ENCODE peak calls at places on chromosomes 5 and 9, in five cellular contexts. One of them, this sample, is unnamed.

GRCh38 chr5:114305402-114306207 is 56.3 kb upstream of the KCNN2 start:
- DNase-seq in mucosa of gallbladder: no peak
- DNase-seq in HEK293T: peak; percentile 16
- DNase-seq in stimulated activated CD8-positive, alpha-beta memory T cell treated with anti-CD3 and anti-CD28 coated beads, Interleukin-7, amount 100 ng/mL, for 1 hour: no peak
- DNase-seq in PC-3: peak; percentile 5
- DNase-seq in this sample: no peak

GRCh38 chr5:107687404-107687803 is 16.7 kb upstream of the EFNA5 start:
- DNase-seq in mucosa of gallbladder: no peak
- DNase-seq in HEK293T: no peak
- DNase-seq in stimulated activated CD8-positive, alpha-beta memory T cell treated with anti-CD3 and anti-CD28 coated beads, Interleukin-7, amount 100 ng/mL, for 1 hour: no peak
- DNase-seq in PC-3: no peak
- DNase-seq in this sample: no peak

GRCh38 chr9:75183293-75183692 is 95.0 kb downstream of the OSTF1 start:
- DNase-seq in mucosa of gallbladder: no peak
- DNase-seq in HEK293T: no peak
- DNase-seq in stimulated activated CD8-positive, alpha-beta memory T cell treated with anti-CD3 and anti-CD28 coated beads, Interleukin-7, amount 100 ng/mL, for 1 hour: no peak
- DNase-seq in PC-3: no peak
- DNase-seq in this sample: no peak

GRCh38 chr9:129008986-129009583 is 19.0 kb downstream of the SH3GLB2 start:
- DNase-seq in mucosa of gallbladder: no peak
- DNase-seq in HEK293T: no peak
- DNase-seq in stimulated activated CD8-positive, alpha-beta memory T cell treated with anti-CD3 and anti-CD28 coated beads, Interleukin-7, amount 100 ng/mL, for 1 hour: no peak
- DNase-seq in PC-3: no peak
- DNase-seq in this sample: no peak

GRCh38 chr5:175885813-175886212 is 14.4 kb downstream of the CPLX2 start:
- DNase-seq in mucosa of gallbladder: no peak
- DNase-seq in HEK293T: no peak
- DNase-seq in stimulated activated CD8-positive, alpha-beta memory T cell treated with anti-CD3 and anti-CD28 coated beads, Interleukin-7, amount 100 ng/mL, for 1 hour: no peak
- DNase-seq in PC-3: peak; percentile 7
- DNase-seq in this sample: no peak

GRCh38 chr9:116632990-116633441 is 54.1 kb upstream of the TRIM32 start:
- DNase-seq in mucosa of gallbladder: no peak
- DNase-seq in HEK293T: no peak
- DNase-seq in stimulated activated CD8-positive, alpha-beta memory T cell treated with anti-CD3 and anti-CD28 coated beads, Interleukin-7, amount 100 ng/mL, for 1 hour: no peak
- DNase-seq in PC-3: peak; percentile 6
- DNase-seq in this sample: no peak

GRCh38 chr5:122267195-122267594 is 44.8 kb upstream of the SNCAIP start:
- DNase-seq in mucosa of gallbladder: no peak
- DNase-seq in HEK293T: no peak
- DNase-seq in stimulated activated CD8-positive, alpha-beta memory T cell treated with anti-CD3 and anti-CD28 coated beads, Interleukin-7, amount 100 ng/mL, for 1 hour: no peak
- DNase-seq in PC-3: no peak
- DNase-seq in this sample: no peak

GRCh38 chr9:133777871-133778270 is 39.7 kb upstream of the SARDH start:
- DNase-seq in mucosa of gallbladder: no peak
- DNase-seq in HEK293T: no peak
- DNase-seq in stimulated activated CD8-positive, alpha-beta memory T cell treated with anti-CD3 and anti-CD28 coated beads, Interleukin-7, amount 100 ng/mL, for 1 hour: no peak
- DNase-seq in PC-3: no peak
- DNase-seq in this sample: no peak

GRCh38 chr9:134379774-134380431 is 53.6 kb downstream of the RXRA start:
- DNase-seq in mucosa of gallbladder: no peak
- DNase-seq in HEK293T: no peak
- DNase-seq in stimulated activated CD8-positive, alpha-beta memory T cell treated with anti-CD3 and anti-CD28 coated beads, Interleukin-7, amount 100 ng/mL, for 1 hour: no peak
- DNase-seq in PC-3: peak; percentile 83
- DNase-seq in this sample: no peak

GRCh38 chr9:21856301-21857094 is 54.1 kb downstream of the MTAP start:
- DNase-seq in mucosa of gallbladder: no peak
- DNase-seq in HEK293T: no peak
- DNase-seq in stimulated activated CD8-positive, alpha-beta memory T cell treated with anti-CD3 and anti-CD28 coated beads, Interleukin-7, amount 100 ng/mL, for 1 hour: no peak
- DNase-seq in PC-3: peak; percentile 55
- DNase-seq in this sample: no peak

GRCh38 chr5:10320793-10321192 is 13.1 kb upstream of the CMBL start:
- DNase-seq in mucosa of gallbladder: no peak
- DNase-seq in HEK293T: no peak
- DNase-seq in stimulated activated CD8-positive, alpha-beta memory T cell treated with anti-CD3 and anti-CD28 coated beads, Interleukin-7, amount 100 ng/mL, for 1 hour: no peak
- DNase-seq in PC-3: no peak
- DNase-seq in this sample: no peak

This sample was measured in WERI-Rb-1.